ENCODE peak calls at places on chromosomes 2 and 18, in seven cellular contexts. One of them, this sample, is unnamed.

GRCh38 chr2:143279672-143280071 is 150.5 kb downstream of the ARHGAP15 start:
- DNase-seq in suprapubic skin: no peak
- DNase-seq in fibroblast of pulmonary artery: no peak
- DNase-seq in ascending aorta: no peak
- DNase-seq in stomach: no peak
- DNase-seq in WTC11: no peak
- DNase-seq in HL-60: no peak
- DNase-seq in this sample: no peak

GRCh38 chr2:178309541-178309940 is 115.2 kb downstream of the OSBPL6 start:
- DNase-seq in fibroblast of pulmonary artery: no peak
- DNase-seq in stomach: no peak
- DNase-seq in suprapubic skin: no peak
- DNase-seq in WTC11: no peak
- DNase-seq in ascending aorta: no peak
- DNase-seq in HL-60: no peak
- DNase-seq in this sample: no peak

GRCh38 chr2:147641644-147642043 is 203.2 kb upstream of the ACVR2A start:
- DNase-seq in suprapubic skin: no peak
- DNase-seq in WTC11: no peak
- DNase-seq in HL-60: no peak
- DNase-seq in stomach: no peak
- DNase-seq in fibroblast of pulmonary artery: no peak
- DNase-seq in ascending aorta: no peak
- DNase-seq in this sample: no peak

GRCh38 chr2:108220942-108221541 is 18.7 kb upstream of the SULT1C3 start:
- DNase-seq in WTC11: no peak
- DNase-seq in suprapubic skin: no peak
- DNase-seq in stomach: no peak
- DNase-seq in HL-60: no peak
- DNase-seq in fibroblast of pulmonary artery: no peak
- DNase-seq in ascending aorta: peak
- DNase-seq in this sample: no peak

GRCh38 chr2:134160793-134161504 is 92.9 kb upstream of the MGAT5 start:
- DNase-seq in suprapubic skin: no peak
- DNase-seq in fibroblast of pulmonary artery: peak
- DNase-seq in WTC11: no peak
- DNase-seq in stomach: no peak
- DNase-seq in HL-60: peak
- DNase-seq in ascending aorta: no peak
- DNase-seq in this sample: no peak

GRCh38 chr2:8678731-8679566 is 2.9 kb upstream of the ID2 start:
- DNase-seq in HL-60: peak
- DNase-seq in stomach: peak
- DNase-seq in suprapubic skin: peak
- DNase-seq in fibroblast of pulmonary artery: peak
- DNase-seq in ascending aorta: peak
- DNase-seq in WTC11: peak
- DNase-seq in this sample: peak

GRCh38 chr2:28904295-28904694 is 9.8 kb downstream of the WDR43 start:
- DNase-seq in stomach: no peak
- DNase-seq in HL-60: no peak
- DNase-seq in ascending aorta: no peak
- DNase-seq in WTC11: no peak
- DNase-seq in fibroblast of pulmonary artery: peak
- DNase-seq in suprapubic skin: no peak
- DNase-seq in this sample: no peak

GRCh38 chr2:102063360-102063947 is 71.7 kb downstream of the IL1R2 start:
- DNase-seq in stomach: peak
- DNase-seq in fibroblast of pulmonary artery: peak
- DNase-seq in HL-60: peak
- DNase-seq in suprapubic skin: no peak
- DNase-seq in WTC11: no peak
- DNase-seq in ascending aorta: peak
- DNase-seq in this sample: no peak

GRCh38 chr18:32455346-32455745 is 15.3 kb downstream of the GAREM1 start:
- DNase-seq in fibroblast of pulmonary artery: no peak
- DNase-seq in WTC11: no peak
- DNase-seq in ascending aorta: no peak
- DNase-seq in stomach: no peak
- DNase-seq in HL-60: no peak
- DNase-seq in suprapubic skin: no peak
- DNase-seq in this sample: no peak

GRCh38 chr2:174827371-174828369 is 63.4 kb upstream of the CHRNA1 start:
- DNase-seq in ascending aorta: no peak
- DNase-seq in stomach: no peak
- DNase-seq in WTC11: no peak
- DNase-seq in HL-60: no peak
- DNase-seq in fibroblast of pulmonary artery: peak
- DNase-seq in suprapubic skin: no peak
- DNase-seq in this sample: no peak

GRCh38 chr2:136247204-136247990 is 129.4 kb upstream of the CXCR4 start:
- DNase-seq in suprapubic skin: no peak
- DNase-seq in HL-60: no peak
- DNase-seq in ascending aorta: no peak
- DNase-seq in WTC11: no peak
- DNase-seq in fibroblast of pulmonary artery: peak
- DNase-seq in stomach: no peak
- DNase-seq in this sample: no peak

GRCh38 chr2:63735931-63736820 is 105.5 kb upstream of the UGP2 start:
- DNase-seq in ascending aorta: no peak
- DNase-seq in suprapubic skin: no peak
- DNase-seq in HL-60: no peak
- DNase-seq in WTC11: no peak
- DNase-seq in stomach: no peak
- DNase-seq in fibroblast of pulmonary artery: peak
- DNase-seq in this sample: no peak

GRCh38 chr18:7645756-7646155 is 78.6 kb downstream of the PTPRM start:
- DNase-seq in WTC11: no peak
- DNase-seq in fibroblast of pulmonary artery: no peak
- DNase-seq in suprapubic skin: no peak
- DNase-seq in HL-60: no peak
- DNase-seq in stomach: peak
- DNase-seq in ascending aorta: no peak
- DNase-seq in this sample: no peak

GRCh38 chr2:62662548-62662947 is 43.0 kb upstream of the EHBP1 start:
- DNase-seq in HL-60: no peak
- DNase-seq in suprapubic skin: no peak
- DNase-seq in stomach: no peak
- DNase-seq in WTC11: no peak
- DNase-seq in ascending aorta: no peak
- DNase-seq in fibroblast of pulmonary artery: no peak
- DNase-seq in this sample: no peak

GRCh38 chr18:74255022-74255658 is 36.6 kb downstream of the CYB5A start:
- DNase-seq in suprapubic skin: no peak
- DNase-seq in HL-60: no peak
- DNase-seq in WTC11: no peak
- DNase-seq in ascending aorta: no peak
- DNase-seq in stomach: peak
- DNase-seq in fibroblast of pulmonary artery: peak
- DNase-seq in this sample: no peak

GRCh38 chr2:71788601-71789240 is 335.4 kb downstream of the DYSF start:
- DNase-seq in WTC11: no peak
- DNase-seq in fibroblast of pulmonary artery: no peak
- DNase-seq in HL-60: no peak
- DNase-seq in ascending aorta: peak
- DNase-seq in stomach: no peak
- DNase-seq in suprapubic skin: peak
- DNase-seq in this sample: peak

GRCh38 chr2:56299166-56299806 is 115.5 kb downstream of the CCDC85A start:
- DNase-seq in fibroblast of pulmonary artery: peak
- DNase-seq in stomach: no peak
- DNase-seq in WTC11: no peak
- DNase-seq in ascending aorta: no peak
- DNase-seq in suprapubic skin: no peak
- DNase-seq in HL-60: no peak
- DNase-seq in this sample: no peak

GRCh38 chr2:102154364-102154763 is 11.8 kb downstream of the IL1R1 start:
- DNase-seq in stomach: no peak
- DNase-seq in fibroblast of pulmonary artery: no peak
- DNase-seq in HL-60: no peak
- DNase-seq in WTC11: no peak
- DNase-seq in suprapubic skin: no peak
- DNase-seq in ascending aorta: no peak
- DNase-seq in this sample: no peak

GRCh38 chr2:226413498-226414130 is 386.0 kb downstream of the IRS1 start:
- DNase-seq in fibroblast of pulmonary artery: no peak
- DNase-seq in HL-60: no peak
- DNase-seq in stomach: no peak
- DNase-seq in ascending aorta: no peak
- DNase-seq in suprapubic skin: no peak
- DNase-seq in WTC11: no peak
- DNase-seq in this sample: no peak

GRCh38 chr2:206548383-206548782 is 93.9 kb upstream of the FAM237A start:
- DNase-seq in fibroblast of pulmonary artery: no peak
- DNase-seq in WTC11: no peak
- DNase-seq in stomach: no peak
- DNase-seq in ascending aorta: no peak
- DNase-seq in HL-60: no peak
- DNase-seq in suprapubic skin: no peak
- DNase-seq in this sample: no peak

DNA sequence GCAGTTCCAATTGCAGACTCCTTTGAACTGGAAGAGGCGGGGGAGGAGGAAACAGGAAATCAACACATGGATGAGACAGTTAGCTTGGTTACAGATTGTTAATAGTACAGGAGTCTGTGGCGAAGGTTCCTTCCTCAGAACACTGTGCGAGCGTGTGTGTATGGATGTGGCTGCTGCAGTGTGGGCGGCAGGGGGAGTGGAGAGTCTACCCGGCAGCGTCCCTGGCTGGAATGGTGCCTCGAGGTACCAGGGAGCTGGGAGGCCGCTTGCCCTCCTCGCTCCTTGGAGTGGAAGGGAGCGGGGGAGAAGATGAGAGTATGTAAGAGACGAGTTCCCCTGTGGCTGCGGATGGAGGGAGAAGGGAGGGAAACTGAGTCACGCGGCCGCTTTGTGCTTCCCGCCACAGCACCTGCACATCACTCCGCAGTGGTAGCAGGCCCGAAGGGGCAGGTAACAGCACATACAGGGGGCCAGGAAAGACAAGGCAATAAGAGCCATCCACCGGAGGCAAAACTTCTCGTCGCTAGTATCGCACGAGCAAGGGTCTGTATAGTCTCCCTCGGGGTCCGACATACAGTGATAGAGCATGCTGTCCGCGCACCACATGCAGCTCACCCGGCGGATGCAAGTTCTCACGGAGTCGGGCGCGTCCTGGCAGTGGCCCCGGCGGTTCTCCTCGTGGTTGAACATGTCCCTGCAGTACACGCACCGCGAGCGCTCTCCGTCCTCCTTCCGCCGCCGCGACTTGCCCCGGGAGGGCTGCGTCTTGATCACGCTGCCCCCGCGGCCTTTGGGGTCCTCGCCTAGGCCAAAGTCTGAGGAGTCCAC is 85.7 kb downstream of the ACTR2 start:
- DNase-seq in WTC11: no peak
- DNase-seq in suprapubic skin: no peak
- DNase-seq in fibroblast of pulmonary artery: peak
- DNase-seq in ascending aorta: no peak
- DNase-seq in stomach: no peak
- DNase-seq in HL-60: no peak
- DNase-seq in this sample: no peak
- TF ChIP-seq CTCF in WTC11: no peak
- TF ChIP-seq CTCF in suprapubic skin: no peak
- TF ChIP-seq CTCF in fibroblast of pulmonary artery: no peak
- TF ChIP-seq CTCF in ascending aorta: no peak
- TF ChIP-seq CTCF in stomach: no peak
- TF ChIP-seq CTCF in HL-60: no peak
- TF ChIP-seq CTCF in this sample: no peak

GRCh38 chr2:125371867-125372266 is 1284.1 kb upstream of the GYPC start:
- DNase-seq in fibroblast of pulmonary artery: no peak
- DNase-seq in stomach: no peak
- DNase-seq in suprapubic skin: no peak
- DNase-seq in ascending aorta: no peak
- DNase-seq in WTC11: no peak
- DNase-seq in HL-60: no peak
- DNase-seq in this sample: no peak

GRCh38 chr2:125373293-125373692 is 1282.7 kb upstream of the GYPC start:
- DNase-seq in suprapubic skin: no peak
- DNase-seq in HL-60: no peak
- DNase-seq in fibroblast of pulmonary artery: no peak
- DNase-seq in ascending aorta: no peak
- DNase-seq in stomach: no peak
- DNase-seq in WTC11: no peak
- DNase-seq in this sample: no peak
- TF ChIP-seq CTCF in suprapubic skin: no peak
- TF ChIP-seq CTCF in HL-60: no peak
- TF ChIP-seq CTCF in fibroblast of pulmonary artery: no peak
- TF ChIP-seq CTCF in ascending aorta: no peak
- TF ChIP-seq CTCF in stomach: no peak
- TF ChIP-seq CTCF in WTC11: no peak
- TF ChIP-seq CTCF in this sample: no peak

DNA sequence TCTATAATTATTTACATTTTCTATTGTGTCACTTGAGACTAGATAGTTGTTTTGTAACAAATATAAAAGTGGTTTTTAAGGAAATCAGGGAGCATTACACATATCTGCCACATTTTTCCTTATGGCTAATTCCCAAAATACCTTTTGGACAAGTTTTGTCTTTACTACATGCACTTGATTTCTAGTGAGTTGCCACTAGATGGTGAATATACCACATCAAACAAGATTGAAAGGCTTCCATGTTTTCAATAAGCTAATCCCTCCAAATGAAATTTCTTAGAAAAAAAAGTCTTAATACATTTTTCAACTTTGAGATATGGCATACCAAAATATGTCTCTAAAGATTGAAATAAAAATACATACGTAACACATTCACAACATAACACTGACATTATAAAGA is 9.1 kb upstream of the HIBCH start:
- DNase-seq in suprapubic skin: no peak
- DNase-seq in fibroblast of pulmonary artery: peak
- DNase-seq in stomach: no peak
- DNase-seq in HL-60: no peak
- DNase-seq in ascending aorta: no peak
- DNase-seq in WTC11: no peak
- DNase-seq in this sample: no peak
- TF ChIP-seq CTCF in suprapubic skin: no peak
- TF ChIP-seq CTCF in fibroblast of pulmonary artery: peak
- TF ChIP-seq CTCF in stomach: no peak
- TF ChIP-seq CTCF in HL-60: no peak
- TF ChIP-seq CTCF in ascending aorta: peak
- TF ChIP-seq CTCF in WTC11: no peak
- TF ChIP-seq CTCF in this sample: peak

GRCh38 chr2:238515411-238515810 is 88.7 kb downstream of the ASB1 start:
- DNase-seq in HL-60: no peak
- DNase-seq in fibroblast of pulmonary artery: no peak
- DNase-seq in ascending aorta: no peak
- DNase-seq in stomach: no peak
- DNase-seq in suprapubic skin: no peak
- DNase-seq in WTC11: no peak
- DNase-seq in this sample: no peak

GRCh38 chr2:238511614-238511950 is 84.9 kb downstream of the ASB1 start:
- DNase-seq in HL-60: no peak
- DNase-seq in WTC11: no peak
- DNase-seq in ascending aorta: no peak
- DNase-seq in suprapubic skin: no peak
- DNase-seq in fibroblast of pulmonary artery: no peak
- DNase-seq in stomach: no peak
- DNase-seq in this sample: no peak

GRCh38 chr2:238512247-238512867 is 85.6 kb downstream of the ASB1 start:
- DNase-seq in HL-60: no peak
- DNase-seq in WTC11: no peak
- DNase-seq in stomach: no peak
- DNase-seq in ascending aorta: no peak
- DNase-seq in suprapubic skin: no peak
- DNase-seq in fibroblast of pulmonary artery: no peak
- DNase-seq in this sample: no peak

GRCh38 chr2:238510911-238511613 is 84.3 kb downstream of the ASB1 start:
- DNase-seq in WTC11: no peak
- DNase-seq in ascending aorta: no peak
- DNase-seq in fibroblast of pulmonary artery: no peak
- DNase-seq in suprapubic skin: no peak
- DNase-seq in HL-60: no peak
- DNase-seq in stomach: no peak
- DNase-seq in this sample: no peak

GRCh38 chr2:238513346-238513745 is 86.6 kb downstream of the ASB1 start:
- DNase-seq in stomach: no peak
- DNase-seq in WTC11: peak
- DNase-seq in fibroblast of pulmonary artery: peak
- DNase-seq in ascending aorta: no peak
- DNase-seq in suprapubic skin: no peak
- DNase-seq in HL-60: peak
- DNase-seq in this sample: no peak
- TF ChIP-seq CTCF in stomach: no peak
- TF ChIP-seq CTCF in WTC11: peak
- TF ChIP-seq CTCF in fibroblast of pulmonary artery: peak
- TF ChIP-seq CTCF in ascending aorta: peak
- TF ChIP-seq CTCF in suprapubic skin: no peak
- TF ChIP-seq CTCF in HL-60: peak
- TF ChIP-seq CTCF in this sample: peak